ENCODE peak calls at places on chromosomes 13 and 19, in six cellular contexts. One of them, this sample, is unnamed.

GRCh38 chr13:23790591-23791170 is 98.5 kb downstream of the MIPEP start:
- DNase-seq in activated naive CD4-positive, alpha-beta T cell treated with Interleukin-2 at 50 U/mL for 16 hours: no peak
- DNase-seq in neural progenitor cell: no peak
- DNase-seq in fibroblast of the aortic adventitia: peak; percentile 98
- DNase-seq in T-helper 1 cell: no peak
- DNase-seq in stimulated activated CD4-positive, alpha-beta T cell treated with anti-CD3 and anti-CD28 coated beads, Interleukin-2, amount 100 ng/mL, for 24 hours: no peak
- DNase-seq in this sample: no peak

GRCh38 chr19:17841371-17841809 is 6.4 kb downstream of the JAK3 start:
- DNase-seq in activated naive CD4-positive, alpha-beta T cell treated with Interleukin-2 at 50 U/mL for 16 hours: no peak
- DNase-seq in neural progenitor cell: no peak
- DNase-seq in fibroblast of the aortic adventitia: no peak
- DNase-seq in T-helper 1 cell: no peak
- DNase-seq in stimulated activated CD4-positive, alpha-beta T cell treated with anti-CD3 and anti-CD28 coated beads, Interleukin-2, amount 100 ng/mL, for 24 hours: no peak
- DNase-seq in this sample: no peak

GRCh38 chr13:100657881-100658315 is 16.7 kb downstream of the TMTC4 start:
- DNase-seq in activated naive CD4-positive, alpha-beta T cell treated with Interleukin-2 at 50 U/mL for 16 hours: no peak
- DNase-seq in neural progenitor cell: no peak
- DNase-seq in fibroblast of the aortic adventitia: no peak
- DNase-seq in T-helper 1 cell: no peak
- DNase-seq in stimulated activated CD4-positive, alpha-beta T cell treated with anti-CD3 and anti-CD28 coated beads, Interleukin-2, amount 100 ng/mL, for 24 hours: no peak
- DNase-seq in this sample: no peak

GRCh38 chr13:79710376-79710775 is 229.4 kb downstream of the NDFIP2 start:
- DNase-seq in activated naive CD4-positive, alpha-beta T cell treated with Interleukin-2 at 50 U/mL for 16 hours: no peak
- DNase-seq in neural progenitor cell: no peak
- DNase-seq in fibroblast of the aortic adventitia: peak; percentile 63
- DNase-seq in T-helper 1 cell: no peak
- DNase-seq in stimulated activated CD4-positive, alpha-beta T cell treated with anti-CD3 and anti-CD28 coated beads, Interleukin-2, amount 100 ng/mL, for 24 hours: no peak
- DNase-seq in this sample: no peak

GRCh38 chr19:13181747-13182388 is 31.7 kb downstream of the IER2 start:
- DNase-seq in activated naive CD4-positive, alpha-beta T cell treated with Interleukin-2 at 50 U/mL for 16 hours: peak; percentile 51
- DNase-seq in neural progenitor cell: no peak
- DNase-seq in fibroblast of the aortic adventitia: peak; percentile 55
- DNase-seq in T-helper 1 cell: no peak
- DNase-seq in stimulated activated CD4-positive, alpha-beta T cell treated with anti-CD3 and anti-CD28 coated beads, Interleukin-2, amount 100 ng/mL, for 24 hours: peak; percentile 44
- DNase-seq in this sample: no peak

GRCh38 chr13:98981596-98982195 is 3.8 kb upstream of the DOCK9 start:
- DNase-seq in activated naive CD4-positive, alpha-beta T cell treated with Interleukin-2 at 50 U/mL for 16 hours: no peak
- DNase-seq in neural progenitor cell: no peak
- DNase-seq in fibroblast of the aortic adventitia: no peak
- DNase-seq in T-helper 1 cell: no peak
- DNase-seq in stimulated activated CD4-positive, alpha-beta T cell treated with anti-CD3 and anti-CD28 coated beads, Interleukin-2, amount 100 ng/mL, for 24 hours: no peak
- DNase-seq in this sample: no peak

GRCh38 chr19:16429066-16429758 is 42.6 kb downstream of the EPS15L1 start:
- DNase-seq in activated naive CD4-positive, alpha-beta T cell treated with Interleukin-2 at 50 U/mL for 16 hours: no peak
- DNase-seq in neural progenitor cell: no peak
- DNase-seq in fibroblast of the aortic adventitia: no peak
- DNase-seq in T-helper 1 cell: no peak
- DNase-seq in stimulated activated CD4-positive, alpha-beta T cell treated with anti-CD3 and anti-CD28 coated beads, Interleukin-2, amount 100 ng/mL, for 24 hours: no peak
- DNase-seq in this sample: no peak

GRCh38 chr19:5682293-5682592 is 1.4 kb downstream of the HSD11B1L start:
- DNase-seq in activated naive CD4-positive, alpha-beta T cell treated with Interleukin-2 at 50 U/mL for 16 hours: no peak
- DNase-seq in neural progenitor cell: no peak
- DNase-seq in fibroblast of the aortic adventitia: no peak
- DNase-seq in T-helper 1 cell: no peak
- DNase-seq in stimulated activated CD4-positive, alpha-beta T cell treated with anti-CD3 and anti-CD28 coated beads, Interleukin-2, amount 100 ng/mL, for 24 hours: no peak
- DNase-seq in this sample: no peak

GRCh38 chr13:55937180-55937579 is 1203.5 kb upstream of the PRR20A start:
- DNase-seq in activated naive CD4-positive, alpha-beta T cell treated with Interleukin-2 at 50 U/mL for 16 hours: no peak
- DNase-seq in neural progenitor cell: no peak
- DNase-seq in fibroblast of the aortic adventitia: no peak
- DNase-seq in T-helper 1 cell: no peak
- DNase-seq in stimulated activated CD4-positive, alpha-beta T cell treated with anti-CD3 and anti-CD28 coated beads, Interleukin-2, amount 100 ng/mL, for 24 hours: no peak
- DNase-seq in this sample: no peak

GRCh38 chr13:93293716-93294115 is 67.1 kb downstream of the GPC6 start:
- DNase-seq in activated naive CD4-positive, alpha-beta T cell treated with Interleukin-2 at 50 U/mL for 16 hours: no peak
- DNase-seq in neural progenitor cell: peak; percentile 73
- DNase-seq in fibroblast of the aortic adventitia: no peak
- DNase-seq in T-helper 1 cell: no peak
- DNase-seq in stimulated activated CD4-positive, alpha-beta T cell treated with anti-CD3 and anti-CD28 coated beads, Interleukin-2, amount 100 ng/mL, for 24 hours: no peak
- DNase-seq in this sample: no peak

GRCh38 chr13:78241278-78241919 is 322.8 kb upstream of the EDNRB start:
- DNase-seq in activated naive CD4-positive, alpha-beta T cell treated with Interleukin-2 at 50 U/mL for 16 hours: no peak
- DNase-seq in neural progenitor cell: peak; percentile 78
- DNase-seq in fibroblast of the aortic adventitia: peak; percentile 26
- DNase-seq in T-helper 1 cell: no peak
- DNase-seq in stimulated activated CD4-positive, alpha-beta T cell treated with anti-CD3 and anti-CD28 coated beads, Interleukin-2, amount 100 ng/mL, for 24 hours: no peak
- DNase-seq in this sample: no peak

GRCh38 chr13:35765387-35765786 is 288.9 kb upstream of the MAB21L1 start:
- DNase-seq in activated naive CD4-positive, alpha-beta T cell treated with Interleukin-2 at 50 U/mL for 16 hours: no peak
- DNase-seq in neural progenitor cell: peak; percentile 28
- DNase-seq in fibroblast of the aortic adventitia: no peak
- DNase-seq in T-helper 1 cell: no peak
- DNase-seq in stimulated activated CD4-positive, alpha-beta T cell treated with anti-CD3 and anti-CD28 coated beads, Interleukin-2, amount 100 ng/mL, for 24 hours: no peak
- DNase-seq in this sample: no peak

GRCh38 chr19:46896076-46896794 is 35.4 kb downstream of the ARHGAP35 start:
- DNase-seq in activated naive CD4-positive, alpha-beta T cell treated with Interleukin-2 at 50 U/mL for 16 hours: no peak
- DNase-seq in neural progenitor cell: no peak
- DNase-seq in fibroblast of the aortic adventitia: no peak
- DNase-seq in T-helper 1 cell: no peak
- DNase-seq in stimulated activated CD4-positive, alpha-beta T cell treated with anti-CD3 and anti-CD28 coated beads, Interleukin-2, amount 100 ng/mL, for 24 hours: no peak
- DNase-seq in this sample: no peak

GRCh38 chr13:32555613-32556012 is 17.0 kb upstream of the N4BP2L2 start:
- DNase-seq in activated naive CD4-positive, alpha-beta T cell treated with Interleukin-2 at 50 U/mL for 16 hours: no peak
- DNase-seq in neural progenitor cell: no peak
- DNase-seq in fibroblast of the aortic adventitia: no peak
- DNase-seq in T-helper 1 cell: no peak
- DNase-seq in stimulated activated CD4-positive, alpha-beta T cell treated with anti-CD3 and anti-CD28 coated beads, Interleukin-2, amount 100 ng/mL, for 24 hours: no peak
- DNase-seq in this sample: no peak

GRCh38 chr13:39510296-39510695 is 92.7 kb downstream of the LHFPL6 start:
- DNase-seq in activated naive CD4-positive, alpha-beta T cell treated with Interleukin-2 at 50 U/mL for 16 hours: no peak
- DNase-seq in neural progenitor cell: no peak
- DNase-seq in fibroblast of the aortic adventitia: no peak
- DNase-seq in T-helper 1 cell: no peak
- DNase-seq in stimulated activated CD4-positive, alpha-beta T cell treated with anti-CD3 and anti-CD28 coated beads, Interleukin-2, amount 100 ng/mL, for 24 hours: no peak
- DNase-seq in this sample: no peak

GRCh38 chr13:73598021-73598712 is 536.0 kb downstream of the KLF12 start:
- DNase-seq in activated naive CD4-positive, alpha-beta T cell treated with Interleukin-2 at 50 U/mL for 16 hours: no peak
- DNase-seq in neural progenitor cell: no peak
- DNase-seq in fibroblast of the aortic adventitia: peak; percentile 42
- DNase-seq in T-helper 1 cell: no peak
- DNase-seq in stimulated activated CD4-positive, alpha-beta T cell treated with anti-CD3 and anti-CD28 coated beads, Interleukin-2, amount 100 ng/mL, for 24 hours: no peak
- DNase-seq in this sample: no peak

GRCh38 chr19:52369463-52370340 is at the start of gene ZNF880:
- DNase-seq in activated naive CD4-positive, alpha-beta T cell treated with Interleukin-2 at 50 U/mL for 16 hours: peak; percentile 91
- DNase-seq in neural progenitor cell: peak; percentile 93
- DNase-seq in fibroblast of the aortic adventitia: peak; percentile 90
- DNase-seq in T-helper 1 cell: peak; percentile 89
- DNase-seq in stimulated activated CD4-positive, alpha-beta T cell treated with anti-CD3 and anti-CD28 coated beads, Interleukin-2, amount 100 ng/mL, for 24 hours: peak; percentile 95
- DNase-seq in this sample: peak; percentile 86

GRCh38 chr19:34432797-34433196 is 4.6 kb downstream of the UBA2 start:
- DNase-seq in activated naive CD4-positive, alpha-beta T cell treated with Interleukin-2 at 50 U/mL for 16 hours: no peak
- DNase-seq in neural progenitor cell: no peak
- DNase-seq in fibroblast of the aortic adventitia: peak; percentile 16
- DNase-seq in T-helper 1 cell: no peak
- DNase-seq in stimulated activated CD4-positive, alpha-beta T cell treated with anti-CD3 and anti-CD28 coated beads, Interleukin-2, amount 100 ng/mL, for 24 hours: no peak
- DNase-seq in this sample: no peak

GRCh38 chr19:39828015-39828633 is 5.8 kb downstream of the DYRK1B start:
- DNase-seq in activated naive CD4-positive, alpha-beta T cell treated with Interleukin-2 at 50 U/mL for 16 hours: no peak
- DNase-seq in neural progenitor cell: no peak
- DNase-seq in fibroblast of the aortic adventitia: no peak
- DNase-seq in T-helper 1 cell: no peak
- DNase-seq in stimulated activated CD4-positive, alpha-beta T cell treated with anti-CD3 and anti-CD28 coated beads, Interleukin-2, amount 100 ng/mL, for 24 hours: no peak
- DNase-seq in this sample: no peak

GRCh38 chr13:29582171-29582570 is 13.3 kb downstream of the SLC7A1 start:
- DNase-seq in activated naive CD4-positive, alpha-beta T cell treated with Interleukin-2 at 50 U/mL for 16 hours: no peak
- DNase-seq in neural progenitor cell: no peak
- DNase-seq in fibroblast of the aortic adventitia: no peak
- DNase-seq in T-helper 1 cell: no peak
- DNase-seq in stimulated activated CD4-positive, alpha-beta T cell treated with anti-CD3 and anti-CD28 coated beads, Interleukin-2, amount 100 ng/mL, for 24 hours: no peak
- DNase-seq in this sample: no peak

GRCh38 chr13:27599845-27600553 is 20.3 kb downstream of the LNX2 start:
- DNase-seq in activated naive CD4-positive, alpha-beta T cell treated with Interleukin-2 at 50 U/mL for 16 hours: no peak
- DNase-seq in neural progenitor cell: no peak
- DNase-seq in fibroblast of the aortic adventitia: peak; percentile 78
- DNase-seq in T-helper 1 cell: no peak
- DNase-seq in stimulated activated CD4-positive, alpha-beta T cell treated with anti-CD3 and anti-CD28 coated beads, Interleukin-2, amount 100 ng/mL, for 24 hours: no peak
- DNase-seq in this sample: no peak

GRCh38 chr13:89568746-89569145 is 1778.7 kb upstream of the MIR17HG start:
- DNase-seq in activated naive CD4-positive, alpha-beta T cell treated with Interleukin-2 at 50 U/mL for 16 hours: no peak
- DNase-seq in neural progenitor cell: no peak
- DNase-seq in fibroblast of the aortic adventitia: no peak
- DNase-seq in T-helper 1 cell: no peak
- DNase-seq in stimulated activated CD4-positive, alpha-beta T cell treated with anti-CD3 and anti-CD28 coated beads, Interleukin-2, amount 100 ng/mL, for 24 hours: no peak
- DNase-seq in this sample: no peak

GRCh38 chr19:10871711-10872550 is 578 bp downstream of the CARM1 start:
- DNase-seq in activated naive CD4-positive, alpha-beta T cell treated with Interleukin-2 at 50 U/mL for 16 hours: peak; percentile 29
- DNase-seq in neural progenitor cell: peak; percentile 74
- DNase-seq in fibroblast of the aortic adventitia: no peak
- DNase-seq in T-helper 1 cell: peak; percentile 11
- DNase-seq in stimulated activated CD4-positive, alpha-beta T cell treated with anti-CD3 and anti-CD28 coated beads, Interleukin-2, amount 100 ng/mL, for 24 hours: peak; percentile 31
- DNase-seq in this sample: peak; percentile 29

GRCh38 chr13:114161644-114162532 is 17.2 kb upstream of the CFAP97D2 start:
- DNase-seq in activated naive CD4-positive, alpha-beta T cell treated with Interleukin-2 at 50 U/mL for 16 hours: peak; percentile 30
- DNase-seq in neural progenitor cell: no peak
- DNase-seq in fibroblast of the aortic adventitia: no peak
- DNase-seq in T-helper 1 cell: no peak
- DNase-seq in stimulated activated CD4-positive, alpha-beta T cell treated with anti-CD3 and anti-CD28 coated beads, Interleukin-2, amount 100 ng/mL, for 24 hours: peak; percentile 43
- DNase-seq in this sample: no peak

GRCh38 chr13:114062754-114063153 is 69.7 kb downstream of the RASA3 start:
- DNase-seq in activated naive CD4-positive, alpha-beta T cell treated with Interleukin-2 at 50 U/mL for 16 hours: no peak
- DNase-seq in neural progenitor cell: no peak
- DNase-seq in fibroblast of the aortic adventitia: no peak
- DNase-seq in T-helper 1 cell: no peak
- DNase-seq in stimulated activated CD4-positive, alpha-beta T cell treated with anti-CD3 and anti-CD28 coated beads, Interleukin-2, amount 100 ng/mL, for 24 hours: no peak
- DNase-seq in this sample: no peak

GRCh38 chr19:8311461-8312260 is 3.5 kb upstream of the CD320 start:
- DNase-seq in activated naive CD4-positive, alpha-beta T cell treated with Interleukin-2 at 50 U/mL for 16 hours: no peak
- DNase-seq in neural progenitor cell: no peak
- DNase-seq in fibroblast of the aortic adventitia: no peak
- DNase-seq in T-helper 1 cell: no peak
- DNase-seq in stimulated activated CD4-positive, alpha-beta T cell treated with anti-CD3 and anti-CD28 coated beads, Interleukin-2, amount 100 ng/mL, for 24 hours: peak; percentile 13
- DNase-seq in this sample: no peak

GRCh38 chr13:67075239-67075638 is 154.9 kb downstream of the PCDH9 start:
- DNase-seq in activated naive CD4-positive, alpha-beta T cell treated with Interleukin-2 at 50 U/mL for 16 hours: no peak
- DNase-seq in neural progenitor cell: no peak
- DNase-seq in fibroblast of the aortic adventitia: peak; percentile 52
- DNase-seq in T-helper 1 cell: no peak
- DNase-seq in stimulated activated CD4-positive, alpha-beta T cell treated with anti-CD3 and anti-CD28 coated beads, Interleukin-2, amount 100 ng/mL, for 24 hours: no peak
- DNase-seq in this sample: no peak

GRCh38 chr13:59318320-59318930 is 845.3 kb downstream of the DIAPH3 start:
- DNase-seq in activated naive CD4-positive, alpha-beta T cell treated with Interleukin-2 at 50 U/mL for 16 hours: peak; percentile 47
- DNase-seq in neural progenitor cell: peak; percentile 91
- DNase-seq in fibroblast of the aortic adventitia: peak; percentile 57
- DNase-seq in T-helper 1 cell: peak; percentile 18
- DNase-seq in stimulated activated CD4-positive, alpha-beta T cell treated with anti-CD3 and anti-CD28 coated beads, Interleukin-2, amount 100 ng/mL, for 24 hours: peak; percentile 62
- DNase-seq in this sample: peak; percentile 2

GRCh38 chr13:101942038-101942437 is 459.8 kb downstream of the FGF14 start:
- DNase-seq in activated naive CD4-positive, alpha-beta T cell treated with Interleukin-2 at 50 U/mL for 16 hours: no peak
- DNase-seq in neural progenitor cell: peak; percentile 64
- DNase-seq in fibroblast of the aortic adventitia: peak; percentile 48
- DNase-seq in T-helper 1 cell: no peak
- DNase-seq in stimulated activated CD4-positive, alpha-beta T cell treated with anti-CD3 and anti-CD28 coated beads, Interleukin-2, amount 100 ng/mL, for 24 hours: no peak
- DNase-seq in this sample: no peak

GRCh38 chr13:38582133-38582532 is 104.7 kb upstream of the FREM2 start:
- DNase-seq in activated naive CD4-positive, alpha-beta T cell treated with Interleukin-2 at 50 U/mL for 16 hours: no peak
- DNase-seq in neural progenitor cell: peak; percentile 61
- DNase-seq in fibroblast of the aortic adventitia: peak; percentile 33
- DNase-seq in T-helper 1 cell: no peak
- DNase-seq in stimulated activated CD4-positive, alpha-beta T cell treated with anti-CD3 and anti-CD28 coated beads, Interleukin-2, amount 100 ng/mL, for 24 hours: no peak
- DNase-seq in this sample: peak; percentile 2

GRCh38 chr19:41302624-41303351 is 7.2 kb upstream of the CCDC97 start:
- DNase-seq in activated naive CD4-positive, alpha-beta T cell treated with Interleukin-2 at 50 U/mL for 16 hours: peak; percentile 79
- DNase-seq in neural progenitor cell: no peak
- DNase-seq in fibroblast of the aortic adventitia: no peak
- DNase-seq in T-helper 1 cell: peak; percentile 37
- DNase-seq in stimulated activated CD4-positive, alpha-beta T cell treated with anti-CD3 and anti-CD28 coated beads, Interleukin-2, amount 100 ng/mL, for 24 hours: peak; percentile 73
- DNase-seq in this sample: peak; percentile 62

GRCh38 chr13:24178847-24179845 is 18.6 kb downstream of the SPATA13 start:
- DNase-seq in activated naive CD4-positive, alpha-beta T cell treated with Interleukin-2 at 50 U/mL for 16 hours: no peak
- DNase-seq in neural progenitor cell: no peak
- DNase-seq in fibroblast of the aortic adventitia: peak; percentile 46
- DNase-seq in T-helper 1 cell: no peak
- DNase-seq in stimulated activated CD4-positive, alpha-beta T cell treated with anti-CD3 and anti-CD28 coated beads, Interleukin-2, amount 100 ng/mL, for 24 hours: no peak
- DNase-seq in this sample: no peak